ENCODE peak calls at places on chromosomes 1 and 21, in ten cellular contexts. Z is AG09309, C is WTC11, R is fibroblast of the aortic adventitia, X is endothelial cell, E is AG09319, F is B cell, U is mesothelial cell of epicardium, T is OCI-LY7, M is upper lobe of right lung. A is an unnamed sample.

GRCh38 chr1:44489481-44489880 is 84.4 kb downstream of the RNF220 start:
- DNase-seq in Z (no peak), C (no peak), R (no peak), X (no peak), E (no peak), F (no peak), U (no peak), T (no peak), M (no peak), A (no peak)

GRCh38 chr1:20473894-20474293 is 12.1 kb downstream of the CAMK2N1 start:
- DNase-seq in Z (no peak), C (no peak), R (no peak), X (no peak), E (no peak), F (no peak), U (no peak), T (no peak), M (no peak), A (no peak)

GRCh38 chr1:78667939-78668338 is 18.3 kb downstream of the IFI44 start:
- DNase-seq in Z (no peak), C (no peak), R (no peak), X (no peak), E (peak), F (no peak), U (no peak), T (no peak), M (no peak), A (no peak)

GRCh38 chr1:168362991-168363390 is 82.3 kb downstream of the TBX19 start:
- DNase-seq in Z (no peak), C (no peak), R (no peak), X (no peak), E (no peak), F (no peak), U (no peak), T (no peak), M (no peak), A (no peak)

GRCh38 chr1:77039739-77040138 is 172.5 kb downstream of the ST6GALNAC5 start:
- DNase-seq in Z (peak), C (no peak), R (peak), X (no peak), E (peak), F (no peak), U (no peak), T (no peak), M (no peak), A (no peak)

GRCh38 chr1:213070399-213070798 is 19.4 kb downstream of the RPS6KC1 start:
- DNase-seq in Z (peak), C (no peak), R (peak), X (no peak), E (peak), F (no peak), U (no peak), T (peak), M (no peak), A (peak)

GRCh38 chr1:59415876-59416275 is 119.0 kb downstream of the FGGY start:
- DNase-seq in Z (no peak), C (no peak), R (no peak), X (no peak), E (no peak), F (no peak), U (no peak), T (no peak), M (no peak), A (no peak)

GRCh38 chr1:214461305-214461704 is 90.1 kb downstream of the PTPN14 start:
- DNase-seq in Z (no peak), C (no peak), R (no peak), X (no peak), E (no peak), F (no peak), U (no peak), T (no peak), M (no peak), A (no peak)

GRCh38 chr1:162922196-162922595 is 61.2 kb upstream of the CCDC190 start:
- DNase-seq in Z (no peak), C (no peak), R (peak), X (no peak), E (no peak), F (no peak), U (no peak), T (no peak), M (no peak), A (no peak)

GRCh38 chr1:99557556-99558256 is 88.2 kb upstream of the PALMD start:
- DNase-seq in Z (peak), C (no peak), R (peak), X (no peak), E (no peak), F (no peak), U (no peak), T (no peak), M (no peak), A (no peak)

GRCh38 chr1:117942293-117942692 is 12.8 kb downstream of the WDR3 start:
- DNase-seq in Z (no peak), C (no peak), R (peak), X (no peak), E (no peak), F (no peak), U (no peak), T (no peak), M (no peak), A (no peak)

GRCh38 chr21:34924194-34924593 is 124.9 kb downstream of the RUNX1 start:
- DNase-seq in Z (no peak), C (no peak), R (no peak), X (no peak), E (no peak), F (no peak), U (no peak), T (no peak), M (no peak), A (no peak)

GRCh38 chr21:34921151-34921550 is 128.0 kb downstream of the RUNX1 start:
- DNase-seq in Z (no peak), C (no peak), R (no peak), X (no peak), E (no peak), F (no peak), U (no peak), T (no peak), M (no peak), A (no peak)

GRCh38 chr21:34923626-34924025 is 125.5 kb downstream of the RUNX1 start:
- DNase-seq in Z (no peak), C (no peak), R (no peak), X (no peak), E (no peak), F (no peak), U (no peak), T (no peak), M (no peak), A (no peak)

GRCh38 chr21:34923202-34923601 is 125.9 kb downstream of the RUNX1 start:
- DNase-seq in Z (no peak), C (no peak), R (no peak), X (no peak), E (no peak), F (no peak), U (no peak), T (no peak), M (no peak), A (no peak)

DNA sequence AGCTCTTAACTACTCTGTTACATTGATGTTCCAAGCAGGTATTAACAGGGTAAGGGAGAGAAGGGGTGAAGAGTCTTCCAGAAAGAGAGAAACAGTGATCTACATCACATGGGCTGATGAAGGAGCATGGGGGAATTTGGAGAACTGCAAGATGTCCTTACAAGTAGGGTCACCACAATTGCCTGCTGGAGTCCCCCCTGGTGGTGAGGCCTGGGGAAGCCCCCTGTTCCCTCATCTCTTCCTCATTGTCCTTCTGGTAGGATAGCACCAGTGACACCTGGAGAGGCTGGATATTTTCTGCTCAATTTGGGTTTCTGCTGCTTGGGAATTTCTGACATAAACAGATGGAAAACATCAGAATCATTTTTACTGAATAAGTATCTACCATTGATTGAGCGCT is 126.6 kb downstream of the RUNX1 start:
- DNase-seq in Z (no peak), C (no peak), R (no peak), X (no peak), E (no peak), F (no peak), U (no peak), T (no peak), M (no peak), A (no peak)
- TF ChIP-seq CTCF in Z (no peak), C (no peak), R (peak), X (no peak), E (no peak), F (no peak), U (no peak), T (peak), M (no peak), A (no peak)

GRCh38 chr1:109630081-109630880 is 10.6 kb downstream of the AMPD2 start:
- DNase-seq in Z (no peak), C (peak), R (no peak), X (peak), E (no peak), F (peak), U (no peak), T (peak), M (no peak), A (peak)
- TF ChIP-seq CTCF in Z (peak), C (peak), R (peak), X (peak), E (peak), F (peak), U (peak), T (peak), M (peak), A (peak)

DNA sequence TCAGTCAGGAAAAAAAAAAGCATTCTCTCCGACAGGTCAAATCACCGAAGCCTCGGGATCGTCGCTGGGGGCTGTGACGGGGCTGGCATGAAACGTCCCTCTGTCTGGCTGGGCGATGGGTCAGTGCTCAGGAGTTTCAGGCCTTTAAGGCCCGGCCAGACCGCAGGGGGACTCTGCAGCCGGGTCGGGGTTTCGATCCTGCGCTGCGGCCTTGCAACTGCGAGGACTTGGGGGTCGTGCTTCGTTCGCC is 8.2 kb upstream of the CROCC start:
- DNase-seq in Z (no peak), C (no peak), R (no peak), X (no peak), E (no peak), F (no peak), U (no peak), T (no peak), M (no peak), A (no peak)
- TF ChIP-seq CTCF in Z (no peak), C (no peak), R (no peak), X (no peak), E (no peak), F (no peak), U (no peak), T (no peak), M (no peak), A (no peak)

GRCh38 chr1:156489166-156489934 is 11.2 kb downstream of the MEF2D start:
- DNase-seq in Z (no peak), C (peak), R (no peak), X (no peak), E (no peak), F (no peak), U (no peak), T (peak), M (no peak), A (no peak)
- TF ChIP-seq CTCF in Z (peak), C (no peak), R (no peak), X (no peak), E (peak), F (no peak), U (no peak), T (no peak), M (peak), A (no peak)

GRCh38 chr1:209565759-209566678 is 17.5 kb upstream of the CAMK1G start:
- DNase-seq in Z (peak), C (peak), R (peak), X (peak), E (peak), F (peak), U (peak), T (peak), M (peak), A (peak)
- TF ChIP-seq CTCF in Z (peak), C (peak), R (peak), X (peak), E (peak), F (peak), U (peak), T (peak), M (peak), A (peak)

GRCh38 chr1:9687120-9687875 is 35.8 kb downstream of the PIK3CD start:
- DNase-seq in Z (no peak), C (peak), R (no peak), X (peak), E (no peak), F (peak), U (peak), T (peak), M (peak), A (peak)
- TF ChIP-seq CTCF in Z (no peak), C (no peak), R (peak), X (no peak), E (no peak), F (no peak), U (no peak), T (no peak), M (no peak), A (no peak)

GRCh38 chr1:239123243-239123642 is 263.1 kb upstream of the CHRM3 start:
- DNase-seq in Z (no peak), C (no peak), R (no peak), X (no peak), E (no peak), F (no peak), U (no peak), T (no peak), M (no peak), A (no peak)
- TF ChIP-seq CTCF in Z (no peak), C (no peak), R (no peak), X (no peak), E (no peak), F (no peak), U (no peak), T (no peak), M (no peak), A (no peak)

DNA sequence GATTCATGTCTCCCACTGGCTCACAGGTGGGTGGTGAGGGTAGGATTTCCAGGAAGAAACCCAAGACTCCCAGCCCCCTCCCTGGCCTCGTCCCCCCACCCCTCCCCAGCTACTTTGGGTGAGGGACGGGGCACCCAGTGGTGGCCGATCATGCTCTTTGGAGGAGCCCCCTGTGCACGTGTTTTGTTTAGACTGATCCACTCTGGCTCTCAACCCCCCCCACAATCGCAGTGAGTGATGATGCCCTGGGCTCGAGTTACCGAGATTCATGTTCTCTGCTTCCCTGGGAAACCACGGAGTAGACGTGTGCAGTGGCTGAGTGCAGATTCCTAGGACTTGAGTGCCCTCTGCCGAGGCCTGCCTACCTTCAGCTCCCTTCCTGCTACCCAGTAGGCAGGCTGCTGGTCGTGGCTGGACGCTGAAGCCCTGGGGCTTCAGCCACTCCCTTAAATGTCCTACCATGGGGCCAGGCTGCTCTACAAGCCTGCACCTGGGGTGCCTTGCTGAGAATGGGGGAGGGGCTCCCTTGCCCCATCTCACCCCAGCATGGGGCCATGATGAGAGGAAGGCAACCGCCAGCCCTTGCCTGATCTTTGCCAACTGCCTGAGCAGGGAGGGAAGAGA is 3.9 kb upstream of the GRIK3 start:
- DNase-seq in Z (no peak), C (peak), R (no peak), X (peak), E (no peak), F (no peak), U (no peak), T (peak), M (no peak), A (no peak)
- TF ChIP-seq CTCF in Z (no peak), C (no peak), R (no peak), X (no peak), E (no peak), F (no peak), U (no peak), T (peak), M (no peak), A (no peak)

DNA sequence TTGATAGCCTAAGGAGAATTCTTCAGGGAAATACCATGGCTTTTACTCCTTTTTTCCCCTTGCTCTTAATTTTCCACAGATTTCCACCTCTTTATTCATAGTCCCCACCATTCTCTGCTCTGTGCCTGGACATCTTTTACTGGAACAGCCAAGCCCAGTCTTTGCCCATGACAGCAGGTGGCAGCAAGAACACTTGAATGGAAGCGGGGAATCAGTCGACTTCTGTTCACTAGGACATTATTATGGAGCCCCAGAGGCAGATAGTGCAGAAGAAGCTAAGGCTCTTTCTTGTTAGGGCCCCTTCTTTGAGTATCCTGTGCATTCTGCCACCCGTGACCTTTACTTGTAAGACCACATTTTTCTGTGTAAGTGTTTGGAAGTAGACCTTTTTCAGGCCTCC is 6.3 kb downstream of the OR14I1 start:
- DNase-seq in Z (no peak), C (no peak), R (no peak), X (no peak), E (no peak), F (no peak), U (no peak), T (peak), M (no peak), A (no peak)
- TF ChIP-seq CTCF in Z (no peak), C (no peak), R (no peak), X (no peak), E (no peak), F (peak), U (no peak), T (peak), M (no peak), A (no peak)

GRCh38 chr1:50704126-50704525 is 255.9 kb downstream of the FAF1 start:
- DNase-seq in Z (no peak), C (no peak), R (peak), X (peak), E (peak), F (peak), U (no peak), T (peak), M (no peak), A (peak)
- TF ChIP-seq CTCF in Z (peak), C (peak), R (peak), X (peak), E (peak), F (peak), U (peak), T (peak), M (peak), A (no peak)

A was measured in prostate gland.